ENCODE peak calls at places on chromosomes 1 and 21, in eight cellular contexts. X is heart left ventricle, C is prostate gland, H is stomach, O is IMR-90, K is tibial nerve, A is uterus, F is ovary. J is an unnamed sample. For H3K4me1, the result is how much of the 10 kb centered on the place peaks cover.

GRCh38 chr1:63327417-63328139 is 5.2 kb downstream of the FOXD3 start:
- DNase-seq in H (peak), O (peak), X (no peak), C (no peak), F (no peak), A (no peak), K (no peak), J (peak)

GRCh38 chr1:15760520-15761211 is 2.1 kb downstream of the FBLIM1 start:
- DNase-seq in K (no peak), F (peak), X (peak), C (no peak), H (no peak), A (peak), O (peak), J (no peak)

GRCh38 chr1:17369466-17369865 is 2.5 kb upstream of the PADI6 start:
- DNase-seq in O (peak), K (no peak), A (no peak), F (no peak), X (no peak), H (no peak), C (no peak), J (no peak)

GRCh38 chr21:43921979-43922945 is 57.2 kb downstream of the AGPAT3 start:
- DNase-seq in O (peak), F (peak), A (no peak), X (no peak), H (no peak), K (no peak), C (no peak), J (no peak)

GRCh38 chr1:180252638-180253536 is 22.8 kb downstream of the LHX4 start:
- DNase-seq in A (peak), C (peak), F (no peak), K (peak), X (peak), O (peak), H (peak), J (peak)

GRCh38 chr1:115115521-115116161 is 26.3 kb upstream of the TSPAN2 start:
- DNase-seq in F (no peak), O (peak), K (no peak), X (no peak), C (no peak), H (no peak), A (no peak), J (no peak)

GRCh38 chr21:45248893-45249381 is 38.8 kb downstream of the POFUT2 start:
- DNase-seq in F (no peak), A (peak), X (no peak), O (peak), H (no peak), K (no peak), C (peak), J (no peak)

GRCh38 chr1:94741510-94741909 is 78.6 kb upstream of the SLC44A3 start:
- DNase-seq in H (no peak), O (no peak), A (no peak), X (no peak), K (no peak), F (no peak), C (no peak), J (no peak)

GRCh38 chr1:214270097-214270635 is 10.8 kb upstream of the SMYD2 start:
- DNase-seq in F (no peak), C (no peak), A (no peak), X (no peak), O (no peak), H (no peak), K (no peak), J (no peak)

GRCh38 chr1:233631810-233632375 is 18.0 kb downstream of the KCNK1 start:
- DNase-seq in X (no peak), F (no peak), H (no peak), O (no peak), K (no peak), C (no peak), A (no peak), J (no peak)

GRCh38 chr1:16979475-16980327 is 719 bp downstream of the MFAP2 start:
- DNase-seq in X (no peak), A (peak), O (no peak), C (no peak), H (no peak), F (peak), K (no peak), J (no peak)

GRCh38 chr1:200739499-200740290 is 1.0 kb downstream of the CAMSAP2 start:
- DNase-seq in H (peak), F (peak), O (no peak), C (peak), X (peak), A (no peak), K (peak), J (peak)

GRCh38 chr1:95916616-95917015 is 682.6 kb downstream of the RWDD3 start:
- DNase-seq in X (no peak), H (no peak), K (no peak), O (peak), A (no peak), C (no peak), F (no peak), J (no peak)

GRCh38 chr1:115557715-115558114 is 84.1 kb upstream of the VANGL1 start:
- DNase-seq in H (no peak), C (no peak), O (no peak), K (no peak), A (no peak), X (no peak), F (no peak), J (no peak)

DNA sequence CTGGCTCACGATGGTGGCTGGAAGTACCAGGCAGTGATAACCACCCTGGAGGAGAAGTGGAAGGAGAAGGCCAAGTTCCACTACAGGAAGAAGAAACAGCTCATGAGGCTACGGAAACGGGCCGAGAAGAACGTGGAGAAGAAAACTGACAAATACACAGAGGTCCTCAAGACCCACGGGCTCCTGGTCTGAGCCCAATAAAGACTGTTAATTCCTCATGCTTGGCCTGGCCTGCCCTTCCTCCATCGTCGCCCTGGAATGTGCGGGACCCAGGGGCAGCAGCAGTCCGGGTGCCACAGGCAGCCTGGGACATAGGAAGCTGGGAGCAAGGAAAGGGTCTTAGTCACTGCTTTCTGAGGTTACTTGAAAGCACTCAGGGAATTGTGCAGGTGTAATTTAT is 10.8 kb downstream of the IL24 start:
- DNase-seq in C (no peak), K (no peak), F (no peak), A (no peak), O (no peak), X (no peak), H (no peak), J (no peak)
- TF ChIP-seq POLR2A in C (no peak), K (no peak), F (no peak), A (no peak), O (no peak), X (no peak), H (no peak), J (no peak)

GRCh38 chr1:226407497-226408284 is at the start of gene PARP1:
- DNase-seq in X (peak), C (peak), H (peak), A (peak), F (peak), K (peak), O (peak), J (peak)

GRCh38 chr1:226405411-226405988 is 2.4 kb downstream of the PARP1 start:
- DNase-seq in X (no peak), F (no peak), K (no peak), H (no peak), C (no peak), O (no peak), A (no peak), J (no peak)

GRCh38 chr1:226408285-226409184 is 642 bp upstream of the PARP1 start:
- DNase-seq in A (peak), C (no peak), K (no peak), O (no peak), X (peak), H (no peak), F (no peak), J (no peak)

GRCh38 chr1:226406401-226406881 is 1.5 kb downstream of the PARP1 start:
- DNase-seq in K (no peak), C (peak), A (no peak), F (no peak), X (no peak), H (no peak), O (peak), J (no peak)

DNA sequence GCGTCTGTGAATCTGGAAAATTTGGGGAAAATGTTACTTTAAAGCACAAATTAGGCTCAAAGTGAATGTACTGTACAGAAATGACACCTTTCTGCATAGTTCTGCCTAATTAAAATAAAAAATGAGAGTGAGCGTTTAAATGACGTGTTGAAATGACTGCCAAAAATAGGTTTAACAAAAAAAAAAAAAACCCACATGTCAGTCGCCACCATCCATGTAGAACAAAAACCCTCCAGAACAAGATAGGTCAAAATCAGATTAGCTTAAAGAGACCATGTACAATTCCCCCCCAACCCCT is 745 bp downstream of the PARP1 start:
- DNase-seq in C (no peak), H (no peak), X (no peak), O (no peak), K (no peak), A (no peak), F (no peak), J (no peak)
- H3K27ac ChIP-seq in C (peak), H (peak), X (peak), O (peak), K (no peak), A (peak), F (no peak), J (peak)

GRCh38 chr1:111738133-111738435 is 1.1 kb downstream of the INKA2 start:
- DNase-seq in X (no peak), F (no peak), A (no peak), O (no peak), H (no peak), C (no peak), K (no peak), J (no peak)
- H3K4me1 ChIP-seq in X (under half), F (under half), A (under half), O (under half), H (half or more), C (under half), K (under half), J (under half)

DNA sequence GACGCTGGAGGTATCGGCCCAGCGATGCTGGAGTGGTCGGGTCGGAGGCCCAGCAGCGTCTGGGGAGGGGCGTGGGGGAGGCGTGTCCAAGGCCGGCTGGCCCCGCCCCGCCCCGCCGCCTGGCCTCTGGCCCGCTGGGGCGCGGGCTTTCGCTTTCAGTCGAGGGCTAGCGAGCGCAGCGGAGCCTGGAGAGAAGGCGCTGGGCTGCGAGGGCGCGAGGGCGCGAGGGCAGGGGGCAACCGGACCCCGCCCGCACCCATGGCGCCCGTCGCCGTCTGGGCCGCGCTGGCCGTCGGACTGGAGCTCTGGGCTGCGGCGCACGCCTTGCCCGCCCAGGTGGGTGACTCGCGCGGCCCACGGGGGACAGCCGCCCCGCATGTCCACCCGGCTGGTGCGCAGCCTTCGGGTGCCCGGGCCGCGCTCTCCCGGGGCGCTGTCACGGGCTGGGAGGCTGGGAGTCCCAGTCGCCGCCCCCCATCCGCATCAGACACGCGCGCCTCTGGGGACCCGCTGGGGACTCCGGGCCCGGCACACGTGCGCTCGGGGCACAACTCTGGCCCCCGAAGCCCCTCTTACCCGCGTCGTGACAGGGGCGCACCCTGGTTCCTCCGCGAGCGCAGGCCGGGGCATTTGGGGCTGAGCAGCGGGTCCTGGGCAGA is at the start of gene TNFRSF1B:
- DNase-seq in H (peak), O (peak), K (peak), F (peak), C (peak), X (peak), A (peak), J (no peak)
- TF ChIP-seq POLR2A in H (peak), O (peak), K (peak), F (peak), C (peak), X (peak), A (peak), J (peak)

DNA sequence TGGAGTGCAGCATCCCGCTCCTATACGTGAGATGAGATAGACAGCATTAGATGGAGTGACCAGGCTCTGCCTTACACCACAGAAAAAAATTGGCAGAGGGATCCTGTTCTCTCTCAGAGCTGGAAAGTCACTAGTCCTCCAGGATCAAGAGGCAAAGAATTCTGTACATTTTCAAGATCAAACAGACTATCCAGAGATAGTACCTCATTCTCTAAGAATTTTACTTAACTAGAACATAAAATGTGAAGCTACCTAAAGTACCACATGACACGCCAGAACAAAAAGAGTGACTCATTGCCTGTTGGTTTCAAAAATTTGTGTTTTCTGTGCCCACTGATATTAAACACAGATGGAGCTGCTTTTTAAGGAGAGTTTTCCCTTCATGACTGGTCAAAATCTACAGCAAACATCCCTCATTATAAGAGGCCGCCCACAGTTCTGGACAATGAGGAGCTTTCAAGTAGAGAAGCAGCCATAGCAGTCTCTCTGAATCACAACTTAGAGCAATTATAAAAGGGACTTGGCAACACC is 32.3 kb downstream of the CD160 start:
- DNase-seq in A (no peak), H (no peak), O (peak), C (no peak), X (no peak), F (no peak), K (no peak), J (no peak)
- H3K27ac ChIP-seq in A (peak), H (no peak), O (peak), C (no peak), X (no peak), F (no peak), K (no peak), J (no peak)

GRCh38 chr1:12549460-12550349 is 68.3 kb downstream of the DHRS3 start:
- DNase-seq in A (peak), C (peak), H (peak), K (peak), F (peak), O (peak), X (peak), J (peak)

GRCh38 chr1:12546771-12547585 is 71.0 kb downstream of the DHRS3 start:
- DNase-seq in O (no peak), K (peak), C (no peak), H (no peak), F (no peak), A (peak), X (peak), J (no peak)

GRCh38 chr1:12549106-12549459 is 68.9 kb downstream of the DHRS3 start:
- DNase-seq in F (peak), H (no peak), O (no peak), X (peak), C (no peak), A (peak), K (no peak), J (peak)

GRCh38 chr1:12547586-12548225 is 70.3 kb downstream of the DHRS3 start:
- DNase-seq in O (no peak), C (no peak), X (no peak), F (no peak), H (no peak), K (no peak), A (peak), J (no peak)

DNA sequence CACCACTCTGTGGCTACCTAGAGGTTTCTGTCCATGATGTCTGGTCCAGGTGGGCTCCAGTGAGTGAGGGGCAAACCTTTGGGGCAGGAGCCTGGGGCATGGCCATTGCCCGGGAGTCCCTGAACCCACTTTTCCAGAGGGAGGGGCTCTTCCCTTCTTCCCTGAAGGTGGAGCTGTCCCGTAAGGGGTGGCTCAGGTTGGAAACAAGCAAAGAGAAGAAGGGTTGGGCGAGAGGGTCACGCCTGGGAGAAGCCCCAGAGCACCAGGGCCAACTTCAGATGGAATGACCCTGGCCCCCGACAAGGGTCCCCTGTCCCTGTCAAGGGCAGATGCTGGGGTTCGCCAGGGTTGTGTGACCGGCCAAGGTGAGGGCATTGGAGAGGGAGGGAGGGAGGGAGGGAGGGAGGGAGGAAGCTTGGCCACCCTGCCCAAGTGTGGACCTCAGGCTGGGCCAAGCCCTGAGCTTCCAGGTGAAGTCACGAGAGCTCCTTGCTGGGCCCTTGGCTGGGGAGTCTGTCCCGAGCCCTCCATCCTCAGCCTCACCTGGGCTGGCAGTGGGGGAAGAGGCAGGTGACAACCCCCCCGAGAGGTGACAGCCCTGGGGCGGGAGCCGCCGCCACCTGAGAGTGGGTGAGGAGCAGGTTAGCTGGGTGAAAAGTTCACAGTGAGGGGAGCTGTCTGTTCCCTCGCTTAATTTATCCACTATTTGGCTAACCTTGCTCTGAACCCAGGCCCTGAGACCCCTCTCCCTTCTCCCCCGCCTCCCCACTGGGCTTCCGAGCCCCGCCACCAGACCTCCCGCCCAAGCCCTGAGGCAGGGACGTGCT is 69.5 kb downstream of the DHRS3 start:
- DNase-seq in X (no peak), O (no peak), C (no peak), F (no peak), H (no peak), A (no peak), K (no peak), J (no peak)
- H3K4me1 ChIP-seq in X (under half), O (under half), C (under half), F (under half), H (under half), A (under half), K (under half), J (under half)